ENCODE peak calls at places on chromosome 2, in eight cellular contexts. One of them, this sample, is unnamed.

GRCh38 chr2:225027061-225027762 is 15.1 kb downstream of the DOCK10 start:
- DNase-seq in iris pigment epithelial cell: no peak
- DNase-seq in activated T-helper 2 cell treated with anti-CD3 and anti-CD28 coated beads, Interferon-gamma antibody, Interleukin-2, Interleukin-4, amounts not matched to agents 10 μg/mL and 5 μg/mL and 100 μg/mL, durations not matched to agents 14 hours and 24 hours and 36 hours: no peak
- DNase-seq in G401: no peak
- DNase-seq in psoas muscle: no peak
- DNase-seq in GM04504: no peak
- DNase-seq in lower lobe of right lung: no peak
- DNase-seq in transverse colon: no peak
- DNase-seq in this sample: no peak

GRCh38 chr2:27711804-27712203 is 48.1 kb downstream of the SLC4A1AP start:
- DNase-seq in transverse colon: no peak
- DNase-seq in G401: no peak
- DNase-seq in psoas muscle: no peak
- DNase-seq in lower lobe of right lung: no peak
- DNase-seq in GM04504: no peak
- DNase-seq in iris pigment epithelial cell: no peak
- DNase-seq in activated T-helper 2 cell treated with anti-CD3 and anti-CD28 coated beads, Interferon-gamma antibody, Interleukin-2, Interleukin-4, amounts not matched to agents 10 μg/mL and 5 μg/mL and 100 μg/mL, durations not matched to agents 14 hours and 24 hours and 36 hours: no peak
- DNase-seq in this sample: no peak

GRCh38 chr2:85457877-85458316 is 39.4 kb downstream of the SH2D6 start:
- DNase-seq in activated T-helper 2 cell treated with anti-CD3 and anti-CD28 coated beads, Interferon-gamma antibody, Interleukin-2, Interleukin-4, amounts not matched to agents 10 μg/mL and 5 μg/mL and 100 μg/mL, durations not matched to agents 14 hours and 24 hours and 36 hours: no peak
- DNase-seq in psoas muscle: no peak
- DNase-seq in G401: no peak
- DNase-seq in GM04504: peak
- DNase-seq in iris pigment epithelial cell: no peak
- DNase-seq in lower lobe of right lung: no peak
- DNase-seq in transverse colon: peak
- DNase-seq in this sample: no peak

GRCh38 chr2:120108049-120108448 is 95.2 kb downstream of the EPB41L5 start:
- DNase-seq in activated T-helper 2 cell treated with anti-CD3 and anti-CD28 coated beads, Interferon-gamma antibody, Interleukin-2, Interleukin-4, amounts not matched to agents 10 μg/mL and 5 μg/mL and 100 μg/mL, durations not matched to agents 14 hours and 24 hours and 36 hours: no peak
- DNase-seq in iris pigment epithelial cell: peak
- DNase-seq in G401: peak
- DNase-seq in GM04504: peak
- DNase-seq in psoas muscle: no peak
- DNase-seq in transverse colon: peak
- DNase-seq in lower lobe of right lung: no peak
- DNase-seq in this sample: peak

GRCh38 chr2:173054466-173054865 is 21.2 kb upstream of the MAP3K20 start:
- DNase-seq in G401: no peak
- DNase-seq in psoas muscle: no peak
- DNase-seq in transverse colon: no peak
- DNase-seq in lower lobe of right lung: no peak
- DNase-seq in iris pigment epithelial cell: peak
- DNase-seq in GM04504: no peak
- DNase-seq in activated T-helper 2 cell treated with anti-CD3 and anti-CD28 coated beads, Interferon-gamma antibody, Interleukin-2, Interleukin-4, amounts not matched to agents 10 μg/mL and 5 μg/mL and 100 μg/mL, durations not matched to agents 14 hours and 24 hours and 36 hours: no peak
- DNase-seq in this sample: peak

GRCh38 chr2:29193681-29194080 is 78.5 kb downstream of the CLIP4 start:
- DNase-seq in psoas muscle: no peak
- DNase-seq in iris pigment epithelial cell: no peak
- DNase-seq in G401: no peak
- DNase-seq in lower lobe of right lung: no peak
- DNase-seq in transverse colon: no peak
- DNase-seq in GM04504: no peak
- DNase-seq in activated T-helper 2 cell treated with anti-CD3 and anti-CD28 coated beads, Interferon-gamma antibody, Interleukin-2, Interleukin-4, amounts not matched to agents 10 μg/mL and 5 μg/mL and 100 μg/mL, durations not matched to agents 14 hours and 24 hours and 36 hours: no peak
- DNase-seq in this sample: no peak

GRCh38 chr2:68316091-68316490 is 3.7 kb downstream of the CNRIP1 start:
- DNase-seq in psoas muscle: no peak
- DNase-seq in GM04504: no peak
- DNase-seq in iris pigment epithelial cell: no peak
- DNase-seq in lower lobe of right lung: no peak
- DNase-seq in activated T-helper 2 cell treated with anti-CD3 and anti-CD28 coated beads, Interferon-gamma antibody, Interleukin-2, Interleukin-4, amounts not matched to agents 10 μg/mL and 5 μg/mL and 100 μg/mL, durations not matched to agents 14 hours and 24 hours and 36 hours: no peak
- DNase-seq in transverse colon: no peak
- DNase-seq in G401: no peak
- DNase-seq in this sample: no peak

GRCh38 chr2:96205238-96205637 is 3.4 kb downstream of the STARD7 start:
- DNase-seq in G401: peak
- DNase-seq in transverse colon: no peak
- DNase-seq in psoas muscle: no peak
- DNase-seq in activated T-helper 2 cell treated with anti-CD3 and anti-CD28 coated beads, Interferon-gamma antibody, Interleukin-2, Interleukin-4, amounts not matched to agents 10 μg/mL and 5 μg/mL and 100 μg/mL, durations not matched to agents 14 hours and 24 hours and 36 hours: no peak
- DNase-seq in iris pigment epithelial cell: peak
- DNase-seq in lower lobe of right lung: no peak
- DNase-seq in GM04504: no peak
- DNase-seq in this sample: no peak

GRCh38 chr2:9288233-9288632 is 81.6 kb downstream of the ASAP2 start:
- DNase-seq in activated T-helper 2 cell treated with anti-CD3 and anti-CD28 coated beads, Interferon-gamma antibody, Interleukin-2, Interleukin-4, amounts not matched to agents 10 μg/mL and 5 μg/mL and 100 μg/mL, durations not matched to agents 14 hours and 24 hours and 36 hours: no peak
- DNase-seq in lower lobe of right lung: no peak
- DNase-seq in transverse colon: no peak
- DNase-seq in G401: no peak
- DNase-seq in iris pigment epithelial cell: peak
- DNase-seq in GM04504: peak
- DNase-seq in psoas muscle: no peak
- DNase-seq in this sample: peak

GRCh38 chr2:129748653-129749052 is 230.8 kb upstream of the RAB6C start:
- DNase-seq in activated T-helper 2 cell treated with anti-CD3 and anti-CD28 coated beads, Interferon-gamma antibody, Interleukin-2, Interleukin-4, amounts not matched to agents 10 μg/mL and 5 μg/mL and 100 μg/mL, durations not matched to agents 14 hours and 24 hours and 36 hours: no peak
- DNase-seq in GM04504: no peak
- DNase-seq in lower lobe of right lung: no peak
- DNase-seq in G401: no peak
- DNase-seq in iris pigment epithelial cell: no peak
- DNase-seq in transverse colon: no peak
- DNase-seq in psoas muscle: no peak
- DNase-seq in this sample: no peak

GRCh38 chr2:101006065-101006715 is 4.1 kb downstream of the RPL31 start:
- DNase-seq in lower lobe of right lung: no peak
- DNase-seq in psoas muscle: no peak
- DNase-seq in transverse colon: no peak
- DNase-seq in GM04504: no peak
- DNase-seq in G401: no peak
- DNase-seq in activated T-helper 2 cell treated with anti-CD3 and anti-CD28 coated beads, Interferon-gamma antibody, Interleukin-2, Interleukin-4, amounts not matched to agents 10 μg/mL and 5 μg/mL and 100 μg/mL, durations not matched to agents 14 hours and 24 hours and 36 hours: no peak
- DNase-seq in iris pigment epithelial cell: no peak
- DNase-seq in this sample: no peak

This sample was measured in IMR-90.